ENCODE peak calls at places on chromosomes 2 and 18, in five cellular contexts. J, L, Z, D and S are unnamed samples.

GRCh38 chr2:56713161-56713676 is 529.4 kb downstream of the CCDC85A start:
- DNase-seq in J (no peak), L (no peak), Z (no peak), D (no peak), S (no peak)

GRCh38 chr18:45657357-45658335 is 42.4 kb downstream of the SLC14A2 start:
- DNase-seq in J (peak; percentile 45), L (peak; percentile 51), Z (no peak), D (no peak), S (no peak)

GRCh38 chr18:23442958-23443357 is 10.1 kb upstream of the RIOK3 start:
- DNase-seq in J (no peak), L (no peak), Z (no peak), D (no peak), S (no peak)

GRCh38 chr18:22601481-22601880 is 183.8 kb upstream of the CTAGE1 start:
- DNase-seq in J (no peak), L (no peak), Z (no peak), D (no peak), S (no peak)

GRCh38 chr2:33859791-33860461 is 260.8 kb upstream of the FAM98A start:
- DNase-seq in J (no peak), L (no peak), Z (no peak), D (no peak), S (no peak)

GRCh38 chr2:217105733-217106649 is 246.1 kb upstream of the TNP1 start:
- DNase-seq in J (peak; percentile 39), L (peak; percentile 27), Z (no peak), D (no peak), S (no peak)

GRCh38 chr2:33605059-33605458 is 6.0 kb upstream of the FAM98A start:
- DNase-seq in J (no peak), L (no peak), Z (no peak), D (no peak), S (no peak)

GRCh38 chr2:88211809-88212154 is 41.6 kb downstream of the THNSL2 start:
- DNase-seq in J (no peak), L (no peak), Z (no peak), D (no peak), S (no peak)

GRCh38 chr2:9990735-9991134 is 39.2 kb downstream of the GRHL1 start:
- DNase-seq in J (no peak), L (peak; percentile 33), Z (no peak), D (no peak), S (no peak)